ENCODE peak calls at places on chromosomes 6 and 20, in eight cellular contexts. R is astrocyte, V is neuronal stem cell, O is GM23338, T is HCT116, Z is HepG2, X is IMR-90, B is neural progenitor cell. K is an unnamed sample. For H3K27me3, the result is how much of the 10 kb centered on the place peaks cover.

GRCh38 chr20:10728873-10729670 is 55.3 kb upstream of the JAG1 start:
- DNase-seq in R (peak), V (no peak), O (no peak), T (no peak), Z (no peak), X (peak), B (no peak), K (no peak)

GRCh38 chr6:147203311-147204059 is 732 bp upstream of the STXBP5 start:
- DNase-seq in R (peak), V (peak), O (peak), T (peak), Z (peak), X (peak), B (peak), K (peak)

GRCh38 chr20:48352628-48353027 is 475.2 kb downstream of the PREX1 start:
- DNase-seq in R (no peak), V (no peak), O (no peak), T (no peak), Z (no peak), X (no peak), B (no peak), K (no peak)

GRCh38 chr6:16337280-16337975 is 99.0 kb downstream of the GMPR start:
- DNase-seq in R (peak), V (no peak), O (peak), T (no peak), Z (no peak), X (peak), B (no peak), K (no peak)

GRCh38 chr6:167676000-167676665 is 150.6 kb upstream of the AFDN start:
- DNase-seq in R (no peak), V (no peak), O (no peak), T (no peak), Z (peak), X (no peak), B (peak), K (no peak)

GRCh38 chr20:49278817-49279676 is 1.2 kb upstream of the ZNFX1 start:
- DNase-seq in R (no peak), V (no peak), O (no peak), T (no peak), Z (peak), X (no peak), B (peak), K (peak)

GRCh38 chr6:42349753-42350573 is 101.8 kb downstream of the TRERF1 start:
- DNase-seq in R (no peak), V (no peak), O (no peak), T (no peak), Z (no peak), X (peak), B (no peak), K (no peak)

GRCh38 chr6:118875672-118876071 is 18.3 kb upstream of the ASF1A start:
- DNase-seq in R (no peak), V (no peak), O (no peak), T (no peak), Z (no peak), X (no peak), B (no peak), K (no peak)

GRCh38 chr6:26196846-26197683 is 109.8 kb downstream of the HFE start:
- DNase-seq in R (peak), V (peak), O (peak), T (peak), Z (peak), X (peak), B (peak), K (peak)

GRCh38 chr6:65955034-65955433 is 248.0 kb upstream of the EYS start:
- DNase-seq in R (no peak), V (no peak), O (no peak), T (no peak), Z (no peak), X (no peak), B (no peak), K (no peak)

GRCh38 chr6:111057074-111057752 is 30.1 kb upstream of the SLC16A10 start:
- DNase-seq in R (peak), V (peak), O (peak), T (peak), Z (peak), X (peak), B (peak), K (no peak)

GRCh38 chr6:3844097-3844463 is 5.1 kb upstream of the FAM50B start:
- DNase-seq in R (peak), V (no peak), O (no peak), T (no peak), Z (no peak), X (peak), B (no peak), K (peak)

GRCh38 chr6:117783280-117783679 is 108.0 kb downstream of the NUS1 start:
- DNase-seq in R (no peak), V (peak), O (no peak), T (no peak), Z (no peak), X (no peak), B (peak), K (no peak)

GRCh38 chr20:47661714-47662113 is 123.6 kb downstream of the SULF2 start:
- DNase-seq in R (no peak), V (no peak), O (no peak), T (no peak), Z (no peak), X (no peak), B (no peak), K (no peak)

GRCh38 chr6:139591075-139591474 is 216.6 kb upstream of the CITED2 start:
- DNase-seq in R (no peak), V (no peak), O (no peak), T (no peak), Z (no peak), X (peak), B (no peak), K (no peak)

GRCh38 chr6:139588734-139589418 is 214.4 kb upstream of the CITED2 start:
- DNase-seq in R (peak), V (no peak), O (no peak), T (no peak), Z (peak), X (peak), B (no peak), K (peak)

GRCh38 chr6:139588076-139588639 is 213.7 kb upstream of the CITED2 start:
- DNase-seq in R (peak), V (no peak), O (no peak), T (peak), Z (peak), X (peak), B (peak), K (peak)

GRCh38 chr6:139592011-139592410 is 217.6 kb upstream of the CITED2 start:
- DNase-seq in R (no peak), V (no peak), O (no peak), T (no peak), Z (no peak), X (no peak), B (no peak), K (no peak)

GRCh38 chr6:139590206-139590605 is 215.8 kb upstream of the CITED2 start:
- DNase-seq in R (no peak), V (no peak), O (no peak), T (no peak), Z (no peak), X (no peak), B (no peak), K (no peak)
- H3K4me3 ChIP-seq in R (no peak), V (no peak), O (no peak), T (no peak), Z (no peak), X (no peak), B (no peak), K (no peak)

GRCh38 chr20:1392693-1393506 is at the start of gene FKBP1A:
- DNase-seq in R (peak), V (peak), O (peak), T (peak), Z (peak), X (peak), B (peak), K (peak)
- H2AFZ ChIP-seq in R (peak), V (peak), O (peak), T (no peak), Z (peak), X (peak), B (peak), K (peak)

GRCh38 chr20:25059866-25060465 is 2.0 kb upstream of the ACSS1 start:
- DNase-seq in R (no peak), V (no peak), O (no peak), T (no peak), Z (no peak), X (no peak), B (no peak), K (peak)
- H3K27me3 ChIP-seq in R (under half), V (half or more), O (half or more), T (under half), Z (under half), X (half or more), B (half or more), K (under half)

GRCh38 chr6:5833120-5833519 is 173.6 kb downstream of the NRN1 start:
- DNase-seq in R (no peak), V (no peak), O (no peak), T (no peak), Z (no peak), X (no peak), B (no peak), K (no peak)

GRCh38 chr6:5837323-5837722 is 169.4 kb downstream of the NRN1 start:
- DNase-seq in R (no peak), V (no peak), O (no peak), T (no peak), Z (no peak), X (no peak), B (no peak), K (no peak)

GRCh38 chr6:5840742-5841141 is 166.0 kb downstream of the NRN1 start:
- DNase-seq in R (no peak), V (no peak), O (no peak), T (no peak), Z (no peak), X (no peak), B (peak), K (no peak)

GRCh38 chr6:5843078-5843477 is 163.6 kb downstream of the NRN1 start:
- DNase-seq in R (no peak), V (no peak), O (no peak), T (no peak), Z (no peak), X (no peak), B (no peak), K (no peak)

DNA sequence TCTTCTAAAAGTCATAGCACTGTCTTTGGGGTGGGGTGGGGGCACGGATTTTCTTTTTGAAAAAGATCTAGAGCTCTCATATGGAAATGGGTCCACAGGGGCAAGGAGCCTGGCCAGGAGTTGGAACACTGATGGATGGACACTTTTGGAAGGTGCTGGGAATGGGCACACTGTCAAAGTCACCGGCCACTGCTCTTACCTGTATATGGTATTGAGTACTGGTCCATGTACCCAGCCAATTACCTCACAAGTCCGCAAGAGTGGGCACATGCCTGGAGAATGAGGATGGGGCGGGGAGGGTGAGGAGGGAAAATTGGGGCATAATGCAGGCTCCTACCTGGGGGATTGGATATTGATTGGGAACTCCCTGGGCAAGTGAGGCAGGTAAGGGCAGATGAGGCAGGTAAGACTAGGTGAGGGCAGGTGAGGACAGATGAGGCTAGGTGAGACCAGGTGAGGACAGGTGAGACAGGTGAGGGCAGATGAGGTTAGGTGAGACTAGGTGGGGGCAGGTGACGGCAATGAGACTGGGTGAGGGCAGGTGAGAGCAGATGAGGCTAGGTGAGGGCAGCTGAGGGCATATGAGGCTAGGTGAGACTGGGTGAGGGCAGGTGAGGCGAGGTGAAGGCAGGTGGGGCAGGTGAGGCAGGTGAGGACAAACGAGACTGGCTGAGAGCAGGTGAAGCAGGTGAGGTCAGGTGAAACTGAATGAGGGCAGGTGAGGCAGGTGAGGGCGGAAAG is 167.9 kb downstream of the NRN1 start:
- DNase-seq in R (no peak), V (no peak), O (no peak), T (no peak), Z (no peak), X (no peak), B (no peak), K (no peak)
- H3K4me3 ChIP-seq in R (no peak), V (no peak), O (no peak), T (no peak), Z (no peak), X (no peak), B (no peak), K (no peak)

GRCh38 chr6:49969588-49969987 is at the start of gene DEFB113:
- DNase-seq in R (no peak), V (no peak), O (no peak), T (no peak), Z (no peak), X (no peak), B (no peak), K (no peak)
- H2AFZ ChIP-seq in R (no peak), V (no peak), O (peak), T (no peak), Z (no peak), X (no peak), B (no peak), K (no peak)

GRCh38 chr6:1612902-1613301 is 3.2 kb downstream of the FOXC1 start:
- DNase-seq in R (peak), V (no peak), O (no peak), T (no peak), Z (no peak), X (peak), B (no peak), K (no peak)
- H3K27me3 ChIP-seq in R (under half), V (half or more), O (half or more), T (under half), Z (under half), X (under half), B (half or more), K (under half)

GRCh38 chr6:149990109-149990671 is 26.4 kb downstream of the ULBP1 start:
- DNase-seq in R (no peak), V (no peak), O (peak), T (no peak), Z (no peak), X (no peak), B (peak), K (no peak)
- H3K4me3 ChIP-seq in R (peak), V (no peak), O (peak), T (no peak), Z (peak), X (no peak), B (no peak), K (no peak)

GRCh38 chr6:151353795-151354194 is 37.6 kb downstream of the ZBTB2 start:
- DNase-seq in R (no peak), V (no peak), O (no peak), T (no peak), Z (no peak), X (no peak), B (no peak), K (no peak)

GRCh38 chr6:151365233-151365632 is 26.1 kb downstream of the ZBTB2 start:
- DNase-seq in R (no peak), V (no peak), O (no peak), T (no peak), Z (no peak), X (no peak), B (no peak), K (no peak)

GRCh38 chr6:151357758-151358436 is 33.5 kb downstream of the ZBTB2 start:
- DNase-seq in R (no peak), V (no peak), O (no peak), T (no peak), Z (no peak), X (no peak), B (no peak), K (no peak)

GRCh38 chr6:151358475-151358874 is 32.9 kb downstream of the ZBTB2 start:
- DNase-seq in R (no peak), V (no peak), O (no peak), T (no peak), Z (no peak), X (no peak), B (no peak), K (no peak)

DNA sequence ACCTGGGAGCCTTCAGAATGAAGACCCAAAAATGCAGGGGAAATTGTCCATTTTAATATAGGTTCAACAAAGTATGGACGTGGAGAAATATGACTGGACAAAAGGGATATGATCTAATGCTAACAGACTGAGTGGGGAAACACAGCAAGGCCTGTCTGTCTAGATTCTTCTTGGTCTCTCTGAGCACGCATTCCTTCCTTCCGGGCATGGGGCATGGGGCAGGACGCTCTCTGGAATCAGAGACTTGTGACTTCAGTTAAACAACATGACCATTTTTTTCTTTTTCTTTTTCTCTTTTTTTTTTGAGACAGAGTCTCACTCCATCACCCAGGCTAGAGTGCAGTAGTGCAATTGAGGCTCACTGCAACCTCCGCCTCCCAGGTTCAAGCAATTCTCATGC is 31.9 kb downstream of the ZBTB2 start:
- DNase-seq in R (no peak), V (no peak), O (no peak), T (no peak), Z (no peak), X (no peak), B (no peak), K (no peak)
- H2AFZ ChIP-seq in R (no peak), V (no peak), O (no peak), T (no peak), Z (no peak), X (no peak), B (no peak), K (no peak)